ENCODE peak calls at places on chromosomes 5 and 9, in five cellular contexts. One of them, this sample, is unnamed.

GRCh38 chr9:2087500-2088313 is 72.6 kb downstream of the SMARCA2 start:
- DNase-seq in PC-9: no peak
- DNase-seq in K562: peak; percentile 30
- DNase-seq in GM23248: peak; percentile 72
- DNase-seq in neural progenitor cell: peak; percentile 31
- DNase-seq in this sample: no peak

GRCh38 chr5:167573274-167574127 is 717.9 kb upstream of the WWC1 start:
- DNase-seq in PC-9: no peak
- DNase-seq in K562: no peak
- DNase-seq in GM23248: peak; percentile 80
- DNase-seq in neural progenitor cell: peak; percentile 91
- DNase-seq in this sample: peak; percentile 74

GRCh38 chr5:96377167-96377566 is 55.9 kb downstream of the PCSK1 start:
- DNase-seq in PC-9: no peak
- DNase-seq in K562: no peak
- DNase-seq in GM23248: peak; percentile 68
- DNase-seq in neural progenitor cell: no peak
- DNase-seq in this sample: no peak

GRCh38 chr5:154002093-154002492 is 36.6 kb downstream of the FAM114A2 start:
- DNase-seq in PC-9: no peak
- DNase-seq in K562: no peak
- DNase-seq in GM23248: peak; percentile 5
- DNase-seq in neural progenitor cell: no peak
- DNase-seq in this sample: no peak

GRCh38 chr5:62977641-62978040 is 399.0 kb downstream of the LRRC70 start:
- DNase-seq in PC-9: no peak
- DNase-seq in K562: no peak
- DNase-seq in GM23248: no peak
- DNase-seq in neural progenitor cell: peak; percentile 29
- DNase-seq in this sample: peak; percentile 6

GRCh38 chr5:121795511-121795910 is 56.2 kb upstream of the FTMT start:
- DNase-seq in PC-9: no peak
- DNase-seq in K562: no peak
- DNase-seq in GM23248: no peak
- DNase-seq in neural progenitor cell: peak; percentile 25
- DNase-seq in this sample: no peak

GRCh38 chr5:164357405-164358033 is 852.1 kb downstream of the MAT2B start:
- DNase-seq in PC-9: no peak
- DNase-seq in K562: peak; percentile 51
- DNase-seq in GM23248: no peak
- DNase-seq in neural progenitor cell: no peak
- DNase-seq in this sample: no peak

GRCh38 chr9:73151653-73152382 is at the start of gene ANXA1:
- DNase-seq in PC-9: peak; percentile 86
- DNase-seq in K562: peak; percentile 69
- DNase-seq in GM23248: peak; percentile 95
- DNase-seq in neural progenitor cell: no peak
- DNase-seq in this sample: no peak

GRCh38 chr9:130445268-130445983 is 665 bp downstream of the ASS1 start:
- DNase-seq in PC-9: peak; percentile 61
- DNase-seq in K562: no peak
- DNase-seq in GM23248: peak; percentile 83
- DNase-seq in neural progenitor cell: peak; percentile 50
- DNase-seq in this sample: no peak

GRCh38 chr9:88179080-88179521 is 40.8 kb upstream of the SPATA31C2 start:
- DNase-seq in PC-9: no peak
- DNase-seq in K562: no peak
- DNase-seq in GM23248: no peak
- DNase-seq in neural progenitor cell: no peak
- DNase-seq in this sample: no peak

GRCh38 chr5:75510417-75510835 is 1.0 kb downstream of the CERT1 start:
- DNase-seq in PC-9: peak; percentile 41
- DNase-seq in K562: peak; percentile 50
- DNase-seq in GM23248: peak; percentile 73
- DNase-seq in neural progenitor cell: no peak
- DNase-seq in this sample: no peak

GRCh38 chr9:97804059-97804365 is 49.0 kb upstream of the FOXE1 start:
- DNase-seq in PC-9: no peak
- DNase-seq in K562: no peak
- DNase-seq in GM23248: no peak
- DNase-seq in neural progenitor cell: no peak
- DNase-seq in this sample: no peak
- H3K4me2 ChIP-seq in PC-9: peak overlapping the region; percentile 87
- H3K4me2 ChIP-seq in K562: peak overlapping the region; percentile 79
- H3K4me2 ChIP-seq in GM23248: no peak overlapping the region
- H3K4me2 ChIP-seq in neural progenitor cell: peak overlapping the region; percentile 85
- H3K4me2 ChIP-seq in this sample: peak overlapping the region; percentile 86

GRCh38 chr9:4677392-4677791 is 2.0 kb upstream of the CDC37L1 start:
- DNase-seq in PC-9: no peak
- DNase-seq in K562: no peak
- DNase-seq in GM23248: no peak
- DNase-seq in neural progenitor cell: no peak
- DNase-seq in this sample: no peak
- H3K4me2 ChIP-seq in PC-9: peak overlapping the region; percentile 88
- H3K4me2 ChIP-seq in K562: no peak overlapping the region
- H3K4me2 ChIP-seq in GM23248: no peak overlapping the region
- H3K4me2 ChIP-seq in neural progenitor cell: no peak overlapping the region
- H3K4me2 ChIP-seq in this sample: no peak overlapping the region

GRCh38 chr5:142748568-142749249 is 21.5 kb upstream of the ARHGAP26 start:
- DNase-seq in PC-9: no peak
- DNase-seq in K562: peak; percentile 29
- DNase-seq in GM23248: no peak
- DNase-seq in neural progenitor cell: peak; percentile 73
- DNase-seq in this sample: peak; percentile 26
- H3K4me2 ChIP-seq in PC-9: no peak overlapping the region
- H3K4me2 ChIP-seq in K562: no peak overlapping the region
- H3K4me2 ChIP-seq in GM23248: peak overlapping the region; percentile 1
- H3K4me2 ChIP-seq in neural progenitor cell: no peak overlapping the region
- H3K4me2 ChIP-seq in this sample: no peak overlapping the region

GRCh38 chr5:31193026-31193425 is 460 bp upstream of the CDH6 start:
- DNase-seq in PC-9: no peak
- DNase-seq in K562: no peak
- DNase-seq in GM23248: no peak
- DNase-seq in neural progenitor cell: no peak
- DNase-seq in this sample: no peak

GRCh38 chr5:31194458-31194808 is 947 bp downstream of the CDH6 start:
- DNase-seq in PC-9: no peak
- DNase-seq in K562: no peak
- DNase-seq in GM23248: peak; percentile 47
- DNase-seq in neural progenitor cell: peak; percentile 14
- DNase-seq in this sample: no peak

GRCh38 chr5:31194892-31195291 is 1.4 kb downstream of the CDH6 start:
- DNase-seq in PC-9: no peak
- DNase-seq in K562: no peak
- DNase-seq in GM23248: peak; percentile 39
- DNase-seq in neural progenitor cell: no peak
- DNase-seq in this sample: no peak

GRCh38 chr5:31192442-31192841 is 1.0 kb upstream of the CDH6 start:
- DNase-seq in PC-9: no peak
- DNase-seq in K562: no peak
- DNase-seq in GM23248: no peak
- DNase-seq in neural progenitor cell: peak; percentile 39
- DNase-seq in this sample: no peak

GRCh38 chr5:31193591-31194457 is at the start of gene CDH6:
- DNase-seq in PC-9: no peak
- DNase-seq in K562: no peak
- DNase-seq in GM23248: peak; percentile 62
- DNase-seq in neural progenitor cell: peak; percentile 94
- DNase-seq in this sample: peak; percentile 90
- H3K4me2 ChIP-seq in PC-9: peak within 1 kb of the TSS; percentile 41
- H3K4me2 ChIP-seq in K562: no peak within 1 kb of the TSS
- H3K4me2 ChIP-seq in GM23248: peak within 1 kb of the TSS; percentile 72
- H3K4me2 ChIP-seq in neural progenitor cell: peak within 1 kb of the TSS; percentile 100
- H3K4me2 ChIP-seq in this sample: peak within 1 kb of the TSS; percentile 74

GRCh38 chr5:156200938-156201792 is 125.8 kb upstream of the SGCD start:
- DNase-seq in PC-9: no peak
- DNase-seq in K562: no peak
- DNase-seq in GM23248: no peak
- DNase-seq in neural progenitor cell: no peak
- DNase-seq in this sample: no peak

GRCh38 chr5:156199045-156199444 is 127.9 kb upstream of the SGCD start:
- DNase-seq in PC-9: no peak
- DNase-seq in K562: no peak
- DNase-seq in GM23248: no peak
- DNase-seq in neural progenitor cell: no peak
- DNase-seq in this sample: no peak

GRCh38 chr5:156201793-156202388 is 125.1 kb upstream of the SGCD start:
- DNase-seq in PC-9: no peak
- DNase-seq in K562: no peak
- DNase-seq in GM23248: peak; percentile 80
- DNase-seq in neural progenitor cell: peak; percentile 20
- DNase-seq in this sample: no peak
- H3K4me2 ChIP-seq in PC-9: no peak overlapping the region
- H3K4me2 ChIP-seq in K562: no peak overlapping the region
- H3K4me2 ChIP-seq in GM23248: peak overlapping the region; percentile 54
- H3K4me2 ChIP-seq in neural progenitor cell: no peak overlapping the region
- H3K4me2 ChIP-seq in this sample: no peak overlapping the region

GRCh38 chr9:748861-749497 is 92.5 kb upstream of the DMRT1 start:
- DNase-seq in PC-9: no peak
- DNase-seq in K562: no peak
- DNase-seq in GM23248: no peak
- DNase-seq in neural progenitor cell: no peak
- DNase-seq in this sample: no peak
- H3K4me2 ChIP-seq in PC-9: no peak overlapping the region
- H3K4me2 ChIP-seq in K562: no peak overlapping the region
- H3K4me2 ChIP-seq in GM23248: no peak overlapping the region
- H3K4me2 ChIP-seq in neural progenitor cell: no peak overlapping the region
- H3K4me2 ChIP-seq in this sample: no peak overlapping the region

GRCh38 chr9:125550216-125550614 is 156.8 kb downstream of the MAPKAP1 start:
- DNase-seq in PC-9: no peak
- DNase-seq in K562: no peak
- DNase-seq in GM23248: peak; percentile 44
- DNase-seq in neural progenitor cell: no peak
- DNase-seq in this sample: no peak
- H3K4me2 ChIP-seq in PC-9: no peak overlapping the region
- H3K4me2 ChIP-seq in K562: no peak overlapping the region
- H3K4me2 ChIP-seq in GM23248: peak overlapping the region; percentile 21
- H3K4me2 ChIP-seq in neural progenitor cell: no peak overlapping the region
- H3K4me2 ChIP-seq in this sample: no peak overlapping the region

GRCh38 chr9:104927912-104928740 is at the start of gene ABCA1:
- DNase-seq in PC-9: peak; percentile 77
- DNase-seq in K562: peak; percentile 48
- DNase-seq in GM23248: peak; percentile 84
- DNase-seq in neural progenitor cell: peak; percentile 94
- DNase-seq in this sample: peak; percentile 86
- H3K4me2 ChIP-seq in PC-9: peak within 1 kb of the TSS; percentile 87
- H3K4me2 ChIP-seq in K562: no peak within 1 kb of the TSS
- H3K4me2 ChIP-seq in GM23248: peak within 1 kb of the TSS; percentile 84
- H3K4me2 ChIP-seq in neural progenitor cell: peak within 1 kb of the TSS; percentile 98
- H3K4me2 ChIP-seq in this sample: peak within 1 kb of the TSS; percentile 70

GRCh38 chr9:84061613-84062205 is 81.1 kb downstream of the RMI1 start:
- DNase-seq in PC-9: no peak
- DNase-seq in K562: no peak
- DNase-seq in GM23248: no peak
- DNase-seq in neural progenitor cell: no peak
- DNase-seq in this sample: no peak

GRCh38 chr9:84062538-84062937 is 81.9 kb downstream of the RMI1 start:
- DNase-seq in PC-9: no peak
- DNase-seq in K562: no peak
- DNase-seq in GM23248: peak; percentile 8
- DNase-seq in neural progenitor cell: no peak
- DNase-seq in this sample: no peak

GRCh38 chr9:84054341-84055010 is 73.9 kb downstream of the RMI1 start:
- DNase-seq in PC-9: no peak
- DNase-seq in K562: no peak
- DNase-seq in GM23248: no peak
- DNase-seq in neural progenitor cell: no peak
- DNase-seq in this sample: no peak

DNA sequence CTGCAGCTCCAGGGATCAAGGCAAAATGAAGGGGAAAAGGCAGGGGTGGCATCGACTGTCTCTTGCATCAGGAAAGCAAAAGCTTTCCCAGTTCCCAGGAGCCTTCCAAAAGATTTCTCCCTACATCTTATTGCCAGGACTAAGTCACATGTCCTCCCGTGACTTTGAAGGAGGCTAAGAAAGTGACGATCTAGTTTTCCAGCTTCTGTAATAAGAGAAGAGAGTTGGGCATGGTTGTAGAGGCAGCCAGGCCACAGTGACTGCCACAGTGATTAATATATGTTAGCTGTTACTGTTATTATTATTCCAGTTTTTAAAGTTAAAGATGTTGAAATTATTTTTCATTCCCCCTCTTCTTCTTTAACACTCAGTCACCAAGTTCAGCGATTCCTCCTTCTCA is 77.1 kb downstream of the RMI1 start:
- DNase-seq in PC-9: no peak
- DNase-seq in K562: no peak
- DNase-seq in GM23248: no peak
- DNase-seq in neural progenitor cell: no peak
- DNase-seq in this sample: no peak
- H3K4me2 ChIP-seq in PC-9: no peak overlapping the region
- H3K4me2 ChIP-seq in K562: no peak overlapping the region
- H3K4me2 ChIP-seq in GM23248: no peak overlapping the region
- H3K4me2 ChIP-seq in neural progenitor cell: no peak overlapping the region
- H3K4me2 ChIP-seq in this sample: no peak overlapping the region

GRCh38 chr9:76868897-76869296 is 37.0 kb downstream of the PRUNE2 start:
- DNase-seq in PC-9: no peak
- DNase-seq in K562: no peak
- DNase-seq in GM23248: peak; percentile 22
- DNase-seq in neural progenitor cell: peak; percentile 84
- DNase-seq in this sample: peak; percentile 46
- H3K4me2 ChIP-seq in PC-9: no peak overlapping the region
- H3K4me2 ChIP-seq in K562: no peak overlapping the region
- H3K4me2 ChIP-seq in GM23248: peak overlapping the region; percentile 16
- H3K4me2 ChIP-seq in neural progenitor cell: peak overlapping the region; percentile 69
- H3K4me2 ChIP-seq in this sample: no peak overlapping the region

This sample was measured in neuronal stem cell.